ENCODE peak calls at places on chromosomes 16 and 17, in six cellular contexts. B is activated CD8-positive, alpha-beta memory T cell treated with anti-CD3 and anti-CD28 coated beads for 24 hours; N is trophoblast cell; E is COR-L47; O is activated naive CD8-positive, alpha-beta T cell treated with anti-CD3 and anti-CD28 coated beads for 36 hours; A is T follicular helper cell. Y is an unnamed sample.

GRCh38 chr17:82105882-82106696 is 8.1 kb upstream of the FASN start:
- DNase-seq in B (peak), N (peak), E (peak), O (peak), A (no peak), Y (peak)

GRCh38 chr16:80887062-80887461 is 82.7 kb upstream of the CDYL2 start:
- DNase-seq in B (no peak), N (no peak), E (no peak), O (no peak), A (no peak), Y (no peak)

GRCh38 chr17:74368341-74369152 is 1.2 kb downstream of the GPR142 start:
- DNase-seq in B (peak), N (peak), E (peak), O (peak), A (peak), Y (peak)

GRCh38 chr17:8004899-8005298 is 2.5 kb downstream of the GUCY2D start:
- DNase-seq in B (no peak), N (peak), E (no peak), O (no peak), A (no peak), Y (no peak)

GRCh38 chr17:80441133-80441578 is 26.2 kb downstream of the ENDOV start:
- DNase-seq in B (peak), N (peak), E (no peak), O (peak), A (peak), Y (peak)

GRCh38 chr16:24504467-24505345 is 34.7 kb upstream of the RBBP6 start:
- DNase-seq in B (peak), N (peak), E (peak), O (peak), A (peak), Y (peak)

GRCh38 chr16:82201906-82202305 is 31.9 kb upstream of the MPHOSPH6 start:
- DNase-seq in B (no peak), N (no peak), E (no peak), O (no peak), A (no peak), Y (no peak)

GRCh38 chr17:78224226-78225087 is 7.0 kb upstream of the TMEM235 start:
- DNase-seq in B (no peak), N (no peak), E (no peak), O (no peak), A (no peak), Y (no peak)

GRCh38 chr16:9092282-9092962 is 978 bp downstream of the HAPSTR1 start:
- DNase-seq in B (peak), N (peak), E (peak), O (peak), A (peak), Y (peak)

GRCh38 chr16:79805621-79806020 is 205.1 kb upstream of the MAF start:
- DNase-seq in B (no peak), N (no peak), E (no peak), O (no peak), A (no peak), Y (no peak)

GRCh38 chr16:22353188-22353919 is 21.1 kb downstream of the CDR2 start:
- DNase-seq in B (no peak), N (peak), E (no peak), O (no peak), A (no peak), Y (peak)

GRCh38 chr16:3085868-3086595 is 13.1 kb downstream of the ZSCAN10 start:
- DNase-seq in B (no peak), N (no peak), E (no peak), O (no peak), A (no peak), Y (no peak)

GRCh38 chr16:27489906-27490305 is 59.8 kb downstream of the GTF3C1 start:
- DNase-seq in B (no peak), N (no peak), E (no peak), O (no peak), A (no peak), Y (no peak)

GRCh38 chr17:12983986-12984932 is 33.6 kb downstream of the ELAC2 start:
- DNase-seq in B (no peak), N (no peak), E (no peak), O (no peak), A (no peak), Y (no peak)

Y was measured in stimulated activated CD4-positive, alpha-beta T cell treated with anti-CD3 and anti-CD28 coated beads, Interleukin-15, amount 100 ng/mL, for 24 hours.